ENCODE peak calls at places on chromosomes 7 and 10, in eight cellular contexts. H, Y, U, V, I, B, N and F are unnamed samples.

GRCh38 chr7:132440126-132440525 is 136.1 kb downstream of the PLXNA4 start:
- DNase-seq in H (peak), Y (no peak), U (no peak), V (no peak), I (no peak), B (no peak), N (no peak), F (no peak)

GRCh38 chr10:95756061-95756751 is at the start of gene ENTPD1:
- DNase-seq in H (no peak), Y (no peak), U (no peak), V (peak), I (no peak), B (no peak), N (no peak), F (no peak)

GRCh38 chr7:142063551-142064442 is 47.7 kb upstream of the MGAM2 start:
- DNase-seq in H (no peak), Y (no peak), U (no peak), V (no peak), I (no peak), B (peak), N (peak), F (no peak)

GRCh38 chr10:72260588-72261322 is 13.0 kb upstream of the DDIT4 start:
- DNase-seq in H (peak), Y (peak), U (peak), V (peak), I (peak), B (peak), N (peak), F (peak)

GRCh38 chr10:3248526-3249255 is 76.1 kb upstream of the PITRM1 start:
- DNase-seq in H (no peak), Y (no peak), U (peak), V (peak), I (no peak), B (no peak), N (peak), F (no peak)

GRCh38 chr7:27600247-27600646 is 62.4 kb downstream of the HIBADH start:
- DNase-seq in H (no peak), Y (no peak), U (no peak), V (peak), I (no peak), B (no peak), N (peak), F (no peak)

GRCh38 chr10:91076991-91077548 is 143.4 kb upstream of the PCGF5 start:
- DNase-seq in H (no peak), Y (no peak), U (no peak), V (no peak), I (no peak), B (peak), N (no peak), F (no peak)

GRCh38 chr7:1813394-1814088 is 143.5 kb downstream of the ELFN1 start:
- DNase-seq in H (no peak), Y (no peak), U (no peak), V (no peak), I (no peak), B (peak), N (no peak), F (peak)

GRCh38 chr10:10824611-10825148 is 193.0 kb upstream of the CELF2 start:
- DNase-seq in H (no peak), Y (no peak), U (peak), V (peak), I (no peak), B (no peak), N (peak), F (no peak)

GRCh38 chr7:102933763-102934162 is 21.0 kb downstream of the LRRC17 start:
- DNase-seq in H (no peak), Y (no peak), U (peak), V (peak), I (no peak), B (no peak), N (peak), F (no peak)

GRCh38 chr10:74976565-74976964 is 134.9 kb upstream of the SAMD8 start:
- DNase-seq in H (no peak), Y (no peak), U (no peak), V (no peak), I (no peak), B (no peak), N (no peak), F (no peak)

GRCh38 chr10:116787893-116788665 is 45.7 kb upstream of the HSPA12A start:
- DNase-seq in H (peak), Y (peak), U (peak), V (peak), I (peak), B (no peak), N (peak), F (peak)

GRCh38 chr7:30562498-30562897 is 32.2 kb upstream of the GARS1 start:
- DNase-seq in H (no peak), Y (no peak), U (peak), V (peak), I (no peak), B (no peak), N (no peak), F (no peak)

GRCh38 chr7:43647772-43648643 is 65.1 kb downstream of the STK17A start:
- DNase-seq in H (peak), Y (no peak), U (peak), V (peak), I (peak), B (no peak), N (peak), F (no peak)

GRCh38 chr7:12868027-12868426 is 180.6 kb downstream of the ARL4A start:
- DNase-seq in H (no peak), Y (no peak), U (no peak), V (no peak), I (no peak), B (no peak), N (no peak), F (no peak)

GRCh38 chr10:104340099-104340594 is 1.9 kb upstream of the ITPRIP start:
- DNase-seq in H (no peak), Y (no peak), U (no peak), V (no peak), I (no peak), B (no peak), N (no peak), F (peak)

GRCh38 chr10:88318803-88319202 is 264.3 kb downstream of the RNLS start:
- DNase-seq in H (peak), Y (no peak), U (no peak), V (no peak), I (no peak), B (no peak), N (no peak), F (no peak)
- TF ChIP-seq CTCF in H (peak), Y (no peak), U (peak), V (no peak), I (no peak), B (no peak), N (peak), F (peak)

GRCh38 chr10:23533212-23533611 is 94.3 kb downstream of the OTUD1 start:
- DNase-seq in H (no peak), Y (no peak), U (no peak), V (no peak), I (no peak), B (no peak), N (no peak), F (no peak)

GRCh38 chr10:23534328-23534727 is 95.5 kb downstream of the OTUD1 start:
- DNase-seq in H (no peak), Y (no peak), U (no peak), V (no peak), I (no peak), B (no peak), N (no peak), F (no peak)

GRCh38 chr10:23538968-23539367 is 100.1 kb downstream of the OTUD1 start:
- DNase-seq in H (no peak), Y (no peak), U (no peak), V (no peak), I (no peak), B (peak), N (no peak), F (no peak)

GRCh38 chr10:23534761-23535160 is 95.9 kb downstream of the OTUD1 start:
- DNase-seq in H (no peak), Y (no peak), U (no peak), V (no peak), I (no peak), B (peak), N (no peak), F (no peak)

GRCh38 chr10:23535381-23535780 is 96.5 kb downstream of the OTUD1 start:
- DNase-seq in H (no peak), Y (no peak), U (no peak), V (no peak), I (no peak), B (no peak), N (no peak), F (no peak)
- TF ChIP-seq CTCF in H (peak), Y (no peak), U (no peak), V (no peak), I (no peak), B (no peak), N (no peak), F (no peak)

DNA sequence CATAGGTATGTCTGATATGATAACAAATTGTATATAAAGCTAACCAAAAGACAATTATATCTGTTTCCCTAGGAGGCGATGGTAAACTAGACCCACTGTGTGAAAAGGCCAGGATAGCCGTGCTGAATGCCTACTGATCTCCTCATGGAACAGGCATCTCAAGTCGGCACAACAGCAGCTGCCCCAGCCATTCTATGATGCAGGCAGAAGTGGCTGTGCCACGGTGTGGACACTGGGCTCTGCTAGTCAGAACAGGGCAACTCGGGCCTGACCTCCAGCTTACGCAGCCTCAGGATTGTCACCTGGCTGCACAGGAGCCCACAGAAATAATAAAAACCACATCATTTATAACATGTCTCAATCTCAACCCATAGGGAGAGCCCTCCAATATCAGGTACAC is 15.0 kb downstream of the C10orf53 start:
- DNase-seq in H (no peak), Y (no peak), U (no peak), V (no peak), I (no peak), B (no peak), N (no peak), F (no peak)
- TF ChIP-seq CTCF in H (no peak), Y (no peak), U (no peak), V (no peak), I (no peak), B (no peak), N (no peak), F (no peak)

GRCh38 chr10:25639646-25640045 is 294.4 kb upstream of the MYO3A start:
- DNase-seq in H (no peak), Y (no peak), U (no peak), V (peak), I (no peak), B (no peak), N (no peak), F (no peak)

GRCh38 chr10:25642736-25643135 is 291.3 kb upstream of the MYO3A start:
- DNase-seq in H (no peak), Y (no peak), U (no peak), V (no peak), I (no peak), B (no peak), N (no peak), F (no peak)

GRCh38 chr10:25641576-25641975 is 292.5 kb upstream of the MYO3A start:
- DNase-seq in H (no peak), Y (no peak), U (no peak), V (no peak), I (no peak), B (no peak), N (no peak), F (no peak)
- TF ChIP-seq CTCF in H (no peak), Y (no peak), U (no peak), V (no peak), I (no peak), B (no peak), N (no peak), F (no peak)

GRCh38 chr10:76040107-76040829 is 608.8 kb downstream of the LRMDA start:
- DNase-seq in H (no peak), Y (no peak), U (no peak), V (no peak), I (no peak), B (no peak), N (no peak), F (no peak)
- TF ChIP-seq CTCF in H (no peak), Y (no peak), U (no peak), V (peak), I (no peak), B (no peak), N (no peak), F (no peak)

GRCh38 chr7:126783613-126784012 is 469.1 kb downstream of the GRM8 start:
- DNase-seq in H (no peak), Y (no peak), U (no peak), V (no peak), I (no peak), B (no peak), N (no peak), F (no peak)

GRCh38 chr7:126776506-126776905 is 476.2 kb downstream of the GRM8 start:
- DNase-seq in H (no peak), Y (no peak), U (no peak), V (no peak), I (no peak), B (no peak), N (no peak), F (no peak)

GRCh38 chr7:126774077-126774476 is 478.7 kb downstream of the GRM8 start:
- DNase-seq in H (no peak), Y (no peak), U (no peak), V (no peak), I (no peak), B (no peak), N (no peak), F (no peak)

GRCh38 chr7:126780993-126781392 is 471.7 kb downstream of the GRM8 start:
- DNase-seq in H (peak), Y (no peak), U (no peak), V (no peak), I (no peak), B (no peak), N (no peak), F (no peak)

GRCh38 chr7:126778101-126778500 is 474.6 kb downstream of the GRM8 start:
- DNase-seq in H (peak), Y (no peak), U (no peak), V (no peak), I (no peak), B (no peak), N (no peak), F (no peak)
- TF ChIP-seq CTCF in H (peak), Y (no peak), U (no peak), V (no peak), I (no peak), B (no peak), N (no peak), F (no peak)